ENCODE peak calls at places on chromosomes 4 and X, in eight cellular contexts. One of them, this sample, is unnamed.

GRCh38 chrX:115547448-115547847 is 13.5 kb upstream of the PLS3 start:
- DNase-seq in activated T-cell treated with anti-CD3 and anti-CD28 coated beads, Interleukin-2, amount 50 U/mL, for 72 hours: no peak
- DNase-seq in stimulated activated CD4-positive, alpha-beta T cell treated with anti-CD3 and anti-CD28 coated beads, Interleukin-4, amount 100 ng/mL, for 48 hours: no peak
- DNase-seq in NCI-H2081 treated with DMSO at 0.1 percent for 48 hours: no peak
- DNase-seq in AML-193: no peak
- DNase-seq in NCI-H1436: no peak
- DNase-seq in H9: peak; percentile 44
- DNase-seq in RPMI7951: no peak
- DNase-seq in this sample: no peak

GRCh38 chr4:171981185-171981584 is 168.0 kb downstream of the GALNTL6 start:
- DNase-seq in AML-193: no peak
- DNase-seq in activated T-cell treated with anti-CD3 and anti-CD28 coated beads, Interleukin-2, amount 50 U/mL, for 72 hours: no peak
- DNase-seq in NCI-H1436: no peak
- DNase-seq in stimulated activated CD4-positive, alpha-beta T cell treated with anti-CD3 and anti-CD28 coated beads, Interleukin-4, amount 100 ng/mL, for 48 hours: no peak
- DNase-seq in RPMI7951: no peak
- DNase-seq in H9: no peak
- DNase-seq in NCI-H2081 treated with DMSO at 0.1 percent for 48 hours: no peak
- DNase-seq in this sample: no peak

GRCh38 chr4:128242601-128243000 is 45.0 kb downstream of the PGRMC2 start:
- DNase-seq in NCI-H1436: no peak
- DNase-seq in RPMI7951: no peak
- DNase-seq in AML-193: no peak
- DNase-seq in H9: no peak
- DNase-seq in stimulated activated CD4-positive, alpha-beta T cell treated with anti-CD3 and anti-CD28 coated beads, Interleukin-4, amount 100 ng/mL, for 48 hours: no peak
- DNase-seq in activated T-cell treated with anti-CD3 and anti-CD28 coated beads, Interleukin-2, amount 50 U/mL, for 72 hours: no peak
- DNase-seq in NCI-H2081 treated with DMSO at 0.1 percent for 48 hours: no peak
- DNase-seq in this sample: no peak

GRCh38 chr4:139555705-139556070 is 331 bp downstream of the SETD7 start:
- DNase-seq in NCI-H1436: no peak
- DNase-seq in H9: no peak
- DNase-seq in stimulated activated CD4-positive, alpha-beta T cell treated with anti-CD3 and anti-CD28 coated beads, Interleukin-4, amount 100 ng/mL, for 48 hours: no peak
- DNase-seq in activated T-cell treated with anti-CD3 and anti-CD28 coated beads, Interleukin-2, amount 50 U/mL, for 72 hours: no peak
- DNase-seq in AML-193: no peak
- DNase-seq in RPMI7951: no peak
- DNase-seq in NCI-H2081 treated with DMSO at 0.1 percent for 48 hours: no peak
- DNase-seq in this sample: no peak

GRCh38 chrX:87664381-87664780 is 146.8 kb downstream of the KLHL4 start:
- DNase-seq in NCI-H1436: peak; percentile 2
- DNase-seq in activated T-cell treated with anti-CD3 and anti-CD28 coated beads, Interleukin-2, amount 50 U/mL, for 72 hours: no peak
- DNase-seq in stimulated activated CD4-positive, alpha-beta T cell treated with anti-CD3 and anti-CD28 coated beads, Interleukin-4, amount 100 ng/mL, for 48 hours: no peak
- DNase-seq in AML-193: peak; percentile 13
- DNase-seq in RPMI7951: peak; percentile 10
- DNase-seq in NCI-H2081 treated with DMSO at 0.1 percent for 48 hours: no peak
- DNase-seq in H9: no peak
- DNase-seq in this sample: peak; percentile 23

GRCh38 chr4:76485450-76485849 is 50.4 kb downstream of the SHROOM3 start:
- DNase-seq in NCI-H1436: no peak
- DNase-seq in H9: peak; percentile 45
- DNase-seq in AML-193: no peak
- DNase-seq in RPMI7951: no peak
- DNase-seq in NCI-H2081 treated with DMSO at 0.1 percent for 48 hours: no peak
- DNase-seq in stimulated activated CD4-positive, alpha-beta T cell treated with anti-CD3 and anti-CD28 coated beads, Interleukin-4, amount 100 ng/mL, for 48 hours: no peak
- DNase-seq in activated T-cell treated with anti-CD3 and anti-CD28 coated beads, Interleukin-2, amount 50 U/mL, for 72 hours: no peak
- DNase-seq in this sample: peak; percentile 76

GRCh38 chr4:41264212-41264611 is 7.5 kb downstream of the UCHL1 start:
- DNase-seq in H9: no peak
- DNase-seq in activated T-cell treated with anti-CD3 and anti-CD28 coated beads, Interleukin-2, amount 50 U/mL, for 72 hours: no peak
- DNase-seq in stimulated activated CD4-positive, alpha-beta T cell treated with anti-CD3 and anti-CD28 coated beads, Interleukin-4, amount 100 ng/mL, for 48 hours: no peak
- DNase-seq in RPMI7951: no peak
- DNase-seq in NCI-H1436: no peak
- DNase-seq in NCI-H2081 treated with DMSO at 0.1 percent for 48 hours: no peak
- DNase-seq in AML-193: no peak
- DNase-seq in this sample: no peak

GRCh38 chrX:28188526-28188925 is 207.3 kb upstream of the DCAF8L1 start:
- DNase-seq in H9: no peak
- DNase-seq in stimulated activated CD4-positive, alpha-beta T cell treated with anti-CD3 and anti-CD28 coated beads, Interleukin-4, amount 100 ng/mL, for 48 hours: no peak
- DNase-seq in NCI-H2081 treated with DMSO at 0.1 percent for 48 hours: no peak
- DNase-seq in activated T-cell treated with anti-CD3 and anti-CD28 coated beads, Interleukin-2, amount 50 U/mL, for 72 hours: no peak
- DNase-seq in NCI-H1436: no peak
- DNase-seq in AML-193: no peak
- DNase-seq in RPMI7951: no peak
- DNase-seq in this sample: no peak

GRCh38 chr4:42397635-42398447 is 553 bp downstream of the SHISA3 start:
- DNase-seq in activated T-cell treated with anti-CD3 and anti-CD28 coated beads, Interleukin-2, amount 50 U/mL, for 72 hours: peak; percentile 44
- DNase-seq in H9: no peak
- DNase-seq in stimulated activated CD4-positive, alpha-beta T cell treated with anti-CD3 and anti-CD28 coated beads, Interleukin-4, amount 100 ng/mL, for 48 hours: no peak
- DNase-seq in RPMI7951: no peak
- DNase-seq in NCI-H2081 treated with DMSO at 0.1 percent for 48 hours: no peak
- DNase-seq in NCI-H1436: peak; percentile 2
- DNase-seq in AML-193: no peak
- DNase-seq in this sample: no peak

GRCh38 chr4:8841678-8842268 is 29.9 kb downstream of the HMX1 start:
- DNase-seq in AML-193: no peak
- DNase-seq in NCI-H1436: no peak
- DNase-seq in RPMI7951: no peak
- DNase-seq in H9: no peak
- DNase-seq in activated T-cell treated with anti-CD3 and anti-CD28 coated beads, Interleukin-2, amount 50 U/mL, for 72 hours: no peak
- DNase-seq in stimulated activated CD4-positive, alpha-beta T cell treated with anti-CD3 and anti-CD28 coated beads, Interleukin-4, amount 100 ng/mL, for 48 hours: no peak
- DNase-seq in NCI-H2081 treated with DMSO at 0.1 percent for 48 hours: no peak
- DNase-seq in this sample: no peak

GRCh38 chr4:2909583-2909982 is 53.6 kb downstream of the NOP14 start:
- DNase-seq in NCI-H1436: no peak
- DNase-seq in stimulated activated CD4-positive, alpha-beta T cell treated with anti-CD3 and anti-CD28 coated beads, Interleukin-4, amount 100 ng/mL, for 48 hours: no peak
- DNase-seq in NCI-H2081 treated with DMSO at 0.1 percent for 48 hours: no peak
- DNase-seq in activated T-cell treated with anti-CD3 and anti-CD28 coated beads, Interleukin-2, amount 50 U/mL, for 72 hours: no peak
- DNase-seq in H9: no peak
- DNase-seq in AML-193: no peak
- DNase-seq in RPMI7951: no peak
- DNase-seq in this sample: no peak

GRCh38 chr4:7155611-7156071 is 36.7 kb upstream of the SORCS2 start:
- DNase-seq in NCI-H1436: no peak
- DNase-seq in AML-193: no peak
- DNase-seq in RPMI7951: no peak
- DNase-seq in H9: peak; percentile 31
- DNase-seq in activated T-cell treated with anti-CD3 and anti-CD28 coated beads, Interleukin-2, amount 50 U/mL, for 72 hours: no peak
- DNase-seq in NCI-H2081 treated with DMSO at 0.1 percent for 48 hours: no peak
- DNase-seq in stimulated activated CD4-positive, alpha-beta T cell treated with anti-CD3 and anti-CD28 coated beads, Interleukin-4, amount 100 ng/mL, for 48 hours: no peak
- DNase-seq in this sample: no peak

GRCh38 chrX:132173647-132174046 is 45.6 kb downstream of the RAP2C start:
- DNase-seq in activated T-cell treated with anti-CD3 and anti-CD28 coated beads, Interleukin-2, amount 50 U/mL, for 72 hours: no peak
- DNase-seq in stimulated activated CD4-positive, alpha-beta T cell treated with anti-CD3 and anti-CD28 coated beads, Interleukin-4, amount 100 ng/mL, for 48 hours: no peak
- DNase-seq in AML-193: no peak
- DNase-seq in NCI-H1436: no peak
- DNase-seq in H9: no peak
- DNase-seq in RPMI7951: no peak
- DNase-seq in NCI-H2081 treated with DMSO at 0.1 percent for 48 hours: no peak
- DNase-seq in this sample: no peak

GRCh38 chr4:96913437-96914075 is 1073.7 kb downstream of the PDHA2 start:
- DNase-seq in AML-193: no peak
- DNase-seq in activated T-cell treated with anti-CD3 and anti-CD28 coated beads, Interleukin-2, amount 50 U/mL, for 72 hours: no peak
- DNase-seq in NCI-H2081 treated with DMSO at 0.1 percent for 48 hours: no peak
- DNase-seq in NCI-H1436: no peak
- DNase-seq in RPMI7951: no peak
- DNase-seq in stimulated activated CD4-positive, alpha-beta T cell treated with anti-CD3 and anti-CD28 coated beads, Interleukin-4, amount 100 ng/mL, for 48 hours: no peak
- DNase-seq in H9: no peak
- DNase-seq in this sample: no peak

GRCh38 chr4:83285022-83285387 is 407 bp upstream of the COQ2 start:
- DNase-seq in NCI-H1436: no peak
- DNase-seq in NCI-H2081 treated with DMSO at 0.1 percent for 48 hours: no peak
- DNase-seq in RPMI7951: peak; percentile 64
- DNase-seq in stimulated activated CD4-positive, alpha-beta T cell treated with anti-CD3 and anti-CD28 coated beads, Interleukin-4, amount 100 ng/mL, for 48 hours: no peak
- DNase-seq in activated T-cell treated with anti-CD3 and anti-CD28 coated beads, Interleukin-2, amount 50 U/mL, for 72 hours: peak; percentile 5
- DNase-seq in H9: no peak
- DNase-seq in AML-193: peak; percentile 90
- DNase-seq in this sample: peak; percentile 22

GRCh38 chr4:3213101-3213416 is 35.9 kb upstream of the MSANTD1 start:
- DNase-seq in RPMI7951: no peak
- DNase-seq in H9: no peak
- DNase-seq in NCI-H1436: no peak
- DNase-seq in NCI-H2081 treated with DMSO at 0.1 percent for 48 hours: no peak
- DNase-seq in activated T-cell treated with anti-CD3 and anti-CD28 coated beads, Interleukin-2, amount 50 U/mL, for 72 hours: no peak
- DNase-seq in AML-193: no peak
- DNase-seq in stimulated activated CD4-positive, alpha-beta T cell treated with anti-CD3 and anti-CD28 coated beads, Interleukin-4, amount 100 ng/mL, for 48 hours: no peak
- DNase-seq in this sample: no peak